ENCODE peak calls at places on chromosomes 7 and 10, in four cellular contexts. Q is HAP-1; V is stimulated activated CD4-positive, alpha-beta T cell treated with anti-CD3 and anti-CD28 coated beads, Interleukin-1b, Interleukin-23, amount 100 ng/mL, for 4 hours; G is activated gamma-delta T cell. S is an unnamed sample.

GRCh38 chr7:113710310-113711106 is 208.3 kb downstream of the PPP1R3A start:
- DNase-seq in Q (peak), V (peak), G (no peak), S (peak)

GRCh38 chr10:49642311-49642710 is 28.5 kb downstream of the CHAT start:
- DNase-seq in Q (no peak), V (no peak), G (no peak), S (no peak)

GRCh38 chr10:110977662-110978061 is 58.3 kb downstream of the SHOC2 start:
- DNase-seq in Q (no peak), V (no peak), G (no peak), S (no peak)

GRCh38 chr7:122987463-122987862 is 8.0 kb downstream of the TAS2R16 start:
- DNase-seq in Q (no peak), V (no peak), G (no peak), S (no peak)

GRCh38 chr7:135831451-135832220 is 83.0 kb upstream of the FAM180A start:
- DNase-seq in Q (no peak), V (no peak), G (no peak), S (no peak)

GRCh38 chr7:148408307-148408706 is 182.3 kb upstream of the C7orf33 start:
- DNase-seq in Q (no peak), V (no peak), G (no peak), S (no peak)

GRCh38 chr7:137454169-137455166 is 110.9 kb upstream of the PTN start:
- DNase-seq in Q (no peak), V (no peak), G (no peak), S (no peak)

GRCh38 chr10:21953585-21954057 is 49.9 kb downstream of the DNAJC1 start:
- DNase-seq in Q (no peak), V (no peak), G (no peak), S (no peak)

GRCh38 chr7:151689196-151689971 is 169.7 kb upstream of the RHEB start:
- DNase-seq in Q (no peak), V (no peak), G (no peak), S (no peak)

S was measured in activated CD4-positive, alpha-beta T cell treated with anti-CD3 and anti-CD28 coated beads for 4 hours.